ENCODE peak calls at places on chromosome 2, in ten cellular contexts. M is central memory CD4-positive, alpha-beta T cell; K is right cardiac atrium; I is stimulated activated CD4-positive, alpha-beta T cell treated with anti-CD3 and anti-CD28 coated beads, Interleukin-12 subunit alpha, Interleukin-12 subunit beta, amount 100 ng/mL, for 4 hours; S is NAMALWA; N is NCI-H460; A is stimulated activated CD8-positive, alpha-beta memory T cell treated with anti-CD3 and anti-CD28 coated beads, Interleukin-2, amount 100 ng/mL, for 48 hours; X is NCI-H526; J is caudate nucleus; C is mesenteric fat pad. P is an unnamed sample.

GRCh38 chr2:16508061-16508851 is 157.4 kb downstream of the CYRIA start:
- DNase-seq in M (no peak), K (peak; percentile 72), I (peak; percentile 1), S (no peak), N (peak; percentile 33), A (no peak), X (peak; percentile 66), J (no peak), C (no peak), P (peak; percentile 62)

GRCh38 chr2:217277646-217278048 is 417.8 kb upstream of the TNP1 start:
- DNase-seq in M (no peak), K (no peak), I (no peak), S (no peak), N (peak; percentile 88), A (no peak), X (no peak), J (peak; percentile 29), C (no peak), P (no peak)

GRCh38 chr2:20617081-20617575 is 33.8 kb downstream of the HS1BP3 start:
- DNase-seq in M (no peak), K (peak; percentile 96), I (no peak), S (no peak), N (peak; percentile 68), A (no peak), X (no peak), J (no peak), C (peak; percentile 91), P (no peak)

GRCh38 chr2:173544621-173545363 is 190.1 kb downstream of the CDCA7 start:
- DNase-seq in M (no peak), K (no peak), I (no peak), S (no peak), N (no peak), A (no peak), X (no peak), J (no peak), C (no peak), P (no peak)

GRCh38 chr2:173571021-173571821 is 216.5 kb downstream of the CDCA7 start:
- DNase-seq in M (no peak), K (no peak), I (no peak), S (peak; percentile 58), N (peak; percentile 40), A (no peak), X (peak; percentile 84), J (no peak), C (no peak), P (no peak)

GRCh38 chr2:70974592-70974991 is 3.8 kb upstream of the ANKRD53 start:
- DNase-seq in M (no peak), K (no peak), I (no peak), S (no peak), N (no peak), A (no peak), X (no peak), J (no peak), C (peak; percentile 22), P (no peak)

GRCh38 chr2:127079358-127079920 is 27.5 kb downstream of the BIN1 start:
- DNase-seq in M (no peak), K (no peak), I (no peak), S (no peak), N (no peak), A (no peak), X (no peak), J (no peak), C (no peak), P (no peak)

GRCh38 chr2:240405133-240405532 is 30.3 kb upstream of the GPC1 start:
- DNase-seq in M (no peak), K (no peak), I (no peak), S (no peak), N (no peak), A (no peak), X (no peak), J (no peak), C (peak; percentile 59), P (no peak)

GRCh38 chr2:113795405-113795920 is 39.0 kb upstream of the SLC35F5 start:
- DNase-seq in M (no peak), K (no peak), I (no peak), S (no peak), N (no peak), A (no peak), X (no peak), J (no peak), C (no peak), P (no peak)

GRCh38 chr2:40105593-40105992 is 326.5 kb upstream of the THUMPD2 start:
- DNase-seq in M (no peak), K (no peak), I (no peak), S (no peak), N (no peak), A (no peak), X (no peak), J (no peak), C (no peak), P (peak; percentile 33)

GRCh38 chr2:175373001-175373727 is 191.7 kb upstream of the ATP5MC3 start:
- DNase-seq in M (no peak), K (no peak), I (no peak), S (no peak), N (no peak), A (no peak), X (no peak), J (no peak), C (no peak), P (no peak)

GRCh38 chr2:76280676-76281075 is 570.0 kb upstream of the GCFC2 start:
- DNase-seq in M (no peak), K (no peak), I (no peak), S (no peak), N (no peak), A (no peak), X (no peak), J (no peak), C (no peak), P (no peak)

GRCh38 chr2:70081221-70081620 is 6.1 kb upstream of the PCBP1 start:
- DNase-seq in M (no peak), K (no peak), I (no peak), S (no peak), N (no peak), A (no peak), X (no peak), J (no peak), C (peak; percentile 11), P (no peak)

GRCh38 chr2:210955591-210955990 is 399.2 kb downstream of the CPS1 start:
- DNase-seq in M (no peak), K (no peak), I (no peak), S (no peak), N (peak; percentile 5), A (no peak), X (no peak), J (no peak), C (no peak), P (no peak)

GRCh38 chr2:104816146-104816545 is 37.8 kb upstream of the POU3F3 start:
- DNase-seq in M (no peak), K (no peak), I (no peak), S (no peak), N (no peak), A (no peak), X (no peak), J (no peak), C (no peak), P (no peak)

GRCh38 chr2:130251865-130252620 is 53.8 kb upstream of the TUBA3E start:
- DNase-seq in M (no peak), K (no peak), I (no peak), S (no peak), N (no peak), A (no peak), X (no peak), J (no peak), C (no peak), P (no peak)